ENCODE peak calls at places on chromosomes 12 and 14, in five cellular contexts. One of them, this sample, is unnamed.
A peak's percentile ranks its signal among the peaks of the same experiment; 100 is the strongest.

GRCh38 chr14:36215217-36215598 is 38.7 kb upstream of the PTCSC3 start:
- DNase-seq in SK-N-SH: no peak
- DNase-seq in K562: no peak
- DNase-seq in HCT116: no peak
- DNase-seq in H1: no peak
- DNase-seq in this sample: no peak

GRCh38 chr14:99724196-99724891 is 40.2 kb downstream of the CYP46A1 start:
- DNase-seq in SK-N-SH: no peak
- DNase-seq in K562: peak; percentile 3
- DNase-seq in HCT116: no peak
- DNase-seq in H1: no peak
- DNase-seq in this sample: no peak

GRCh38 chr14:71905860-71906259 is 26.4 kb upstream of the RGS6 start:
- DNase-seq in SK-N-SH: no peak
- DNase-seq in K562: no peak
- DNase-seq in H1: no peak
- DNase-seq in HCT116: no peak
- DNase-seq in this sample: no peak

GRCh38 chr14:97866186-97866585 is 1069.0 kb downstream of the VRK1 start:
- DNase-seq in HCT116: no peak
- DNase-seq in K562: no peak
- DNase-seq in H1: no peak
- DNase-seq in SK-N-SH: no peak
- DNase-seq in this sample: no peak

GRCh38 chr14:25095784-25096390 is 45.9 kb upstream of the STXBP6 start:
- DNase-seq in HCT116: no peak
- DNase-seq in K562: no peak
- DNase-seq in H1: no peak
- DNase-seq in SK-N-SH: no peak
- DNase-seq in this sample: no peak

GRCh38 chr14:25049127-25049558 is 804 bp downstream of the STXBP6 start:
- DNase-seq in K562: no peak
- DNase-seq in H1: no peak
- DNase-seq in SK-N-SH: peak; percentile 9
- DNase-seq in HCT116: no peak
- DNase-seq in this sample: no peak

GRCh38 chr14:85576161-85576560 is 46.2 kb downstream of the FLRT2 start:
- DNase-seq in HCT116: no peak
- DNase-seq in SK-N-SH: no peak
- DNase-seq in H1: no peak
- DNase-seq in K562: no peak
- DNase-seq in this sample: no peak

GRCh38 chr12:98863167-98863566 is 218.1 kb downstream of the APAF1 start:
- DNase-seq in K562: no peak
- DNase-seq in HCT116: no peak
- DNase-seq in H1: no peak
- DNase-seq in SK-N-SH: no peak
- DNase-seq in this sample: peak; percentile 72

GRCh38 chr14:81571437-81571836 is 37.8 kb upstream of the SEL1L start:
- DNase-seq in H1: no peak
- DNase-seq in SK-N-SH: no peak
- DNase-seq in HCT116: no peak
- DNase-seq in K562: no peak
- DNase-seq in this sample: no peak

GRCh38 chr12:41052441-41052840 is 135.7 kb upstream of the PDZRN4 start:
- DNase-seq in HCT116: no peak
- DNase-seq in SK-N-SH: no peak
- DNase-seq in H1: no peak
- DNase-seq in K562: no peak
- DNase-seq in this sample: no peak

GRCh38 chr14:73728106-73729014 is 14.2 kb upstream of the PNMA1 start:
- DNase-seq in H1: peak; percentile 79
- DNase-seq in K562: peak; percentile 81
- DNase-seq in HCT116: peak; percentile 61
- DNase-seq in SK-N-SH: peak; percentile 89
- DNase-seq in this sample: peak; percentile 75

GRCh38 chr12:108597559-108598471 is at the start of gene TMEM119:
- DNase-seq in SK-N-SH: peak; percentile 91
- DNase-seq in K562: no peak
- DNase-seq in HCT116: no peak
- DNase-seq in H1: no peak
- DNase-seq in this sample: no peak

GRCh38 chr12:78651755-78652154 is 212.8 kb upstream of the SYT1 start:
- DNase-seq in HCT116: no peak
- DNase-seq in H1: peak; percentile 19
- DNase-seq in SK-N-SH: peak; percentile 5
- DNase-seq in K562: no peak
- DNase-seq in this sample: peak; percentile 80

GRCh38 chr12:98373982-98374381 is 141.4 kb upstream of the TMPO start:
- DNase-seq in H1: no peak
- DNase-seq in SK-N-SH: no peak
- DNase-seq in HCT116: no peak
- DNase-seq in K562: no peak
- DNase-seq in this sample: no peak

GRCh38 chr12:96323906-96324305 is 76.3 kb downstream of the CDK17 start:
- DNase-seq in H1: no peak
- DNase-seq in K562: no peak
- DNase-seq in HCT116: no peak
- DNase-seq in SK-N-SH: no peak
- DNase-seq in this sample: no peak

GRCh38 chr14:72692678-72693077 is 201.2 kb downstream of the DPF3 start:
- DNase-seq in K562: no peak
- DNase-seq in HCT116: no peak
- DNase-seq in H1: peak; percentile 13
- DNase-seq in SK-N-SH: no peak
- DNase-seq in this sample: peak; percentile 36

GRCh38 chr12:77679701-77680100 is 151.0 kb upstream of the NAV3 start:
- DNase-seq in SK-N-SH: no peak
- DNase-seq in K562: no peak
- DNase-seq in HCT116: no peak
- DNase-seq in H1: no peak
- DNase-seq in this sample: no peak

GRCh38 chr12:83451189-83451588 is 764.5 kb downstream of the TMTC2 start:
- DNase-seq in SK-N-SH: no peak
- DNase-seq in H1: no peak
- DNase-seq in HCT116: no peak
- DNase-seq in K562: no peak
- DNase-seq in this sample: no peak

GRCh38 chr12:125093681-125094025 is 28.4 kb downstream of the AACS start:
- DNase-seq in SK-N-SH: no peak
- DNase-seq in H1: no peak
- DNase-seq in K562: no peak
- DNase-seq in HCT116: no peak
- DNase-seq in this sample: no peak

GRCh38 chr14:57871487-57872080 is 5.7 kb upstream of the SLC35F4 start:
- DNase-seq in HCT116: peak; percentile 35
- DNase-seq in K562: peak; percentile 27
- DNase-seq in H1: no peak
- DNase-seq in SK-N-SH: peak; percentile 28
- DNase-seq in this sample: peak; percentile 18

GRCh38 chr12:80752464-80752863 is 35.8 kb downstream of the MYF5 start:
- DNase-seq in SK-N-SH: no peak
- DNase-seq in HCT116: no peak
- DNase-seq in H1: no peak
- DNase-seq in K562: no peak
- DNase-seq in this sample: no peak

GRCh38 chr14:84458881-84459280 is 1071.1 kb upstream of the FLRT2 start:
- DNase-seq in H1: no peak
- DNase-seq in K562: no peak
- DNase-seq in HCT116: no peak
- DNase-seq in SK-N-SH: no peak
- DNase-seq in this sample: no peak

GRCh38 chr12:118371354-118372282 is 1.1 kb downstream of the TAOK3 start:
- DNase-seq in H1: no peak
- DNase-seq in HCT116: no peak
- DNase-seq in K562: peak; percentile 27
- DNase-seq in SK-N-SH: peak; percentile 61
- DNase-seq in this sample: no peak

GRCh38 chr12:64781374-64782029 is 22.3 kb upstream of the GNS start:
- DNase-seq in HCT116: no peak
- DNase-seq in K562: no peak
- DNase-seq in SK-N-SH: peak; percentile 26
- DNase-seq in H1: no peak
- DNase-seq in this sample: no peak

GRCh38 chr14:78359581-78359980 is 189.4 kb downstream of the NRXN3 start:
- DNase-seq in H1: no peak
- DNase-seq in SK-N-SH: no peak
- DNase-seq in HCT116: no peak
- DNase-seq in K562: no peak
- DNase-seq in this sample: no peak

GRCh38 chr14:78356406-78356805 is 186.2 kb downstream of the NRXN3 start:
- DNase-seq in K562: no peak
- DNase-seq in HCT116: no peak
- DNase-seq in SK-N-SH: no peak
- DNase-seq in H1: no peak
- DNase-seq in this sample: no peak

GRCh38 chr14:78355109-78355508 is 184.9 kb downstream of the NRXN3 start:
- DNase-seq in SK-N-SH: no peak
- DNase-seq in H1: no peak
- DNase-seq in HCT116: no peak
- DNase-seq in K562: no peak
- DNase-seq in this sample: no peak

GRCh38 chr14:78363008-78363407 is 192.8 kb downstream of the NRXN3 start:
- DNase-seq in K562: no peak
- DNase-seq in H1: no peak
- DNase-seq in HCT116: no peak
- DNase-seq in SK-N-SH: no peak
- DNase-seq in this sample: no peak

DNA sequence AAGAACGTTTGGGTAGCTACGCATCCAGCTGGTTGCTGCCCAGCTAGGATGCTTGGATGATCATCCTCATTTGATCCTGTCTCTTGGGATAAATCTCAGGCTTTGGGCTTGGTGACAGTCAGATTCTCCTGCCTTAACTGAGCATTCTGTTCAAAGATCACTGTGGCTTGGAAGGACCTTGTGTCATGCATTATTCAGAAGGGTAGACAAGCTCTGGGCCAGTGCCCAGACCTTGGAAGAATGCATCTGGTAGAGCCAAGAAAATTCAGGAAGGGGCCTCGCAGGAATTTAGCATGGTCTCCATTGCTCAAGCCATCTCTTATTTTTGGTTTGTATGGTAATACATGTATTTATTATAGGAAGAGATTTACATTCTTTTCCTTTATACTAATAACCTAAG is 188.5 kb downstream of the NRXN3 start:
- DNase-seq in K562: no peak
- DNase-seq in H1: no peak
- DNase-seq in HCT116: no peak
- DNase-seq in SK-N-SH: no peak
- DNase-seq in this sample: no peak
- H3K4me1 ChIP-seq in K562: no peaks in the 10 kb centered on the region
- H3K4me1 ChIP-seq in H1: no peaks in the 10 kb centered on the region
- H3K4me1 ChIP-seq in HCT116: no peaks in the 10 kb centered on the region
- H3K4me1 ChIP-seq in SK-N-SH: no peaks in the 10 kb centered on the region
- H3K4me1 ChIP-seq in this sample: no peaks in the 10 kb centered on the region

GRCh38 chr12:110846615-110847566 is at the start of gene CCDC63:
- DNase-seq in H1: peak; percentile 25
- DNase-seq in HCT116: peak; percentile 68
- DNase-seq in SK-N-SH: peak; percentile 86
- DNase-seq in K562: peak; percentile 61
- DNase-seq in this sample: no peak
- H3K4me3 ChIP-seq in H1: peak within 1 kb of the TSS; percentile 66
- H3K4me3 ChIP-seq in HCT116: peak within 1 kb of the TSS; percentile 62
- H3K4me3 ChIP-seq in SK-N-SH: no peak within 1 kb of the TSS
- H3K4me3 ChIP-seq in K562: peak within 1 kb of the TSS; percentile 36
- H3K4me3 ChIP-seq in this sample: peak within 1 kb of the TSS; percentile 65

GRCh38 chr12:68792952-68793351 is 15.0 kb upstream of the MDM2 start:
- DNase-seq in K562: peak; percentile 95
- DNase-seq in H1: no peak
- DNase-seq in SK-N-SH: peak; percentile 65
- DNase-seq in HCT116: peak; percentile 59
- DNase-seq in this sample: no peak
- TF ChIP-seq YY1 in K562: no peak
- TF ChIP-seq YY1 in H1: no peak
- TF ChIP-seq YY1 in SK-N-SH: no peak
- TF ChIP-seq YY1 in HCT116: no peak
- TF ChIP-seq YY1 in this sample: no peak

GRCh38 chr12:93750056-93750455 is 72.9 kb downstream of the CRADD start:
- DNase-seq in K562: no peak
- DNase-seq in H1: no peak
- DNase-seq in SK-N-SH: no peak
- DNase-seq in HCT116: no peak
- DNase-seq in this sample: no peak

GRCh38 chr12:93756295-93756694 is 79.1 kb downstream of the CRADD start:
- DNase-seq in SK-N-SH: no peak
- DNase-seq in H1: no peak
- DNase-seq in K562: no peak
- DNase-seq in HCT116: no peak
- DNase-seq in this sample: no peak

GRCh38 chr12:93751864-93752610 is 74.9 kb downstream of the CRADD start:
- DNase-seq in SK-N-SH: no peak
- DNase-seq in H1: no peak
- DNase-seq in K562: no peak
- DNase-seq in HCT116: no peak
- DNase-seq in this sample: no peak

GRCh38 chr12:93753285-93753684 is 76.1 kb downstream of the CRADD start:
- DNase-seq in H1: no peak
- DNase-seq in K562: no peak
- DNase-seq in SK-N-SH: no peak
- DNase-seq in HCT116: no peak
- DNase-seq in this sample: no peak

DNA sequence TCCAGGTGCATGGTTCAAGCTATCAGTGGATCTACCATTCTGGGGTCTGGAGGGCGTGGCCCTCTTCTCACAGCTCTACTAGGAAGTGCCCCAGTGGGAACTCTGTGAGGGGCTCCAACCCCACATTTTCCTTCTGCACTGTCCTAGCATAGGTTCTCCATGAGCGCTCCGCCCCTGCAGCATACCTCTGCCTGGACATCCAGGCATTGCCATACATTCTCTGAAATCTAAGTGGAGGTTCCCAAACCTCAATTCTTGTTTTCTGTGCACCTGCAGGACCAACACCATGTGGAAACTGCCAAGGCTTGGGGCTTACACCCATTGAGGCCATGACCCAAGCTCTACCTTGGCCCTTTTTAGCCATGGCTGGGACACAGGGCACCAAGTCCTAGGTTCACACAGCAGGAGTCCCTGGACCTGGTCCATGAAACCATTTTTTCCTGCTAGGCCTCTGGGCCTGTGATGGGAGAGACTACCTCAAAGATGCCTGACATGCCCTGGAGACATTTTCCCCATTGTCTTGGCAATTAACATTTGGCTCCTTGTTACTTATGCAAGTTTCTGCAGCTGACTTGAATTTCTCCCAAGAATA is 76.8 kb downstream of the CRADD start:
- DNase-seq in H1: no peak
- DNase-seq in SK-N-SH: no peak
- DNase-seq in K562: no peak
- DNase-seq in HCT116: no peak
- DNase-seq in this sample: no peak
- H3K4me1 ChIP-seq in H1: no peaks in the 10 kb centered on the region
- H3K4me1 ChIP-seq in SK-N-SH: no peaks in the 10 kb centered on the region
- H3K4me1 ChIP-seq in K562: peaks cover 38% of the 10 kb centered on the region
- H3K4me1 ChIP-seq in HCT116: no peaks in the 10 kb centered on the region
- H3K4me1 ChIP-seq in this sample: no peaks in the 10 kb centered on the region

This sample was measured in NT2/D1.